ENCODE peak calls at places on chromosomes 4 and X, in ten cellular contexts. P, L, I, S, Q, A, O, D, J and F are unnamed samples. For H3K36me3, the result is how much of the 10 kb centered on the place peaks cover.

GRCh38 chr4:110953191-110953590 is 330.3 kb upstream of the PITX2 start:
- DNase-seq in O (no peak), A (no peak), D (no peak), L (peak), I (no peak), P (peak), Q (no peak), S (no peak), J (no peak), F (no peak)

GRCh38 chr4:35684755-35685154 is 559.6 kb downstream of the ARAP2 start:
- DNase-seq in P (no peak), I (no peak), D (no peak), L (no peak), A (no peak), Q (no peak), J (no peak), S (no peak), O (no peak), F (no peak)

GRCh38 chrX:143664302-143664701 is 28.4 kb upstream of the SLITRK4 start:
- DNase-seq in I (peak), O (no peak), L (peak), J (no peak), Q (no peak), A (peak), S (no peak), D (no peak), P (peak), F (peak)

GRCh38 chr4:150237110-150237852 is 159.0 kb downstream of the DCLK2 start:
- DNase-seq in S (no peak), P (peak), I (no peak), L (peak), A (no peak), O (no peak), D (no peak), J (no peak), Q (no peak), F (no peak)

GRCh38 chr4:148530114-148530513 is 87.9 kb upstream of the NR3C2 start:
- DNase-seq in L (peak), O (no peak), P (no peak), D (no peak), J (no peak), Q (no peak), S (no peak), I (no peak), A (no peak), F (no peak)

GRCh38 chr4:23163649-23164436 is 471.1 kb downstream of the GBA3 start:
- DNase-seq in S (no peak), L (no peak), J (no peak), D (no peak), P (no peak), Q (no peak), A (no peak), O (peak), I (no peak), F (peak)

GRCh38 chr4:140691369-140691768 is 64.8 kb downstream of the TBC1D9 start:
- DNase-seq in O (peak), D (no peak), I (no peak), J (no peak), L (peak), Q (no peak), S (no peak), A (no peak), P (peak), F (peak)

GRCh38 chr4:2354760-2355159 is 63.7 kb downstream of the ZFYVE28 start:
- DNase-seq in P (no peak), J (no peak), D (no peak), Q (no peak), L (no peak), S (no peak), A (no peak), O (no peak), I (no peak), F (no peak)

GRCh38 chr4:115201042-115201330 is 87.6 kb upstream of the NDST4 start:
- DNase-seq in J (no peak), L (no peak), Q (no peak), I (no peak), P (no peak), D (no peak), O (no peak), S (no peak), A (no peak), F (no peak)

GRCh38 chr4:166421556-166422156 is 548.6 kb downstream of the TLL1 start:
- DNase-seq in D (no peak), Q (no peak), S (no peak), I (no peak), J (no peak), O (no peak), P (peak), L (peak), A (no peak), F (no peak)

GRCh38 chr4:3220586-3221494 is 28.1 kb upstream of the MSANTD1 start:
- DNase-seq in D (peak), I (no peak), O (no peak), P (no peak), S (no peak), A (no peak), L (no peak), Q (no peak), J (no peak), F (no peak)

GRCh38 chr4:186712690-186713089 is 11.0 kb downstream of the FAT1 start:
- DNase-seq in A (no peak), P (no peak), L (no peak), I (no peak), D (no peak), O (no peak), Q (no peak), J (no peak), S (no peak), F (no peak)

GRCh38 chr4:10082047-10082446 is 34.6 kb downstream of the WDR1 start:
- DNase-seq in Q (no peak), I (peak), L (no peak), O (peak), A (no peak), S (peak), D (peak), J (no peak), P (no peak), F (peak)
- H3K36me3 ChIP-seq in Q (half or more), I (half or more), L (half or more), O (half or more), A (half or more), S (half or more), D (under half), J (half or more), P (half or more), F (under half)

GRCh38 chr4:39341075-39341725 is 25.0 kb downstream of the RFC1 start:
- DNase-seq in J (peak), A (no peak), D (peak), I (no peak), P (no peak), S (no peak), L (no peak), O (no peak), Q (no peak), F (no peak)
- H3K36me3 ChIP-seq in J (under half), A (under half), D (under half), I (under half), P (under half), S (under half), L (under half), O (under half), Q (under half), F (under half)

GRCh38 chrX:1400049-1400448 is 8.1 kb upstream of the SLC25A6 start:
- DNase-seq in L (no peak), J (no peak), S (no peak), P (no peak), O (no peak), I (no peak), D (no peak), Q (no peak), A (no peak), F (no peak)
- H3K36me3 ChIP-seq in L (under half), J (under half), S (half or more), P (under half), O (under half), I (under half), D (under half), Q (under half), A (under half), F (under half)

GRCh38 chr4:127888559-127888958 is 7.9 kb downstream of the PLK4 start:
- DNase-seq in J (no peak), D (no peak), O (no peak), I (no peak), Q (no peak), A (no peak), S (no peak), L (no peak), P (no peak), F (no peak)
- H3K36me3 ChIP-seq in J (under half), D (under half), O (under half), I (half or more), Q (under half), A (under half), S (under half), L (under half), P (under half), F (under half)